ENCODE peak calls at places on chromosome 9, in five cellular contexts. E is prostate gland, R is lower leg skin, N is fibroblast of lung, G is GM13977. Q is an unnamed sample.
A peak's percentile ranks its signal among the peaks of the same experiment; 100 is the strongest.

GRCh38 chr9:4750021-4750673 is 9.1 kb upstream of the AK3 start:
- DNase-seq in N (peak; percentile 46), G (peak; percentile 40), E (no peak), R (no peak), Q (no peak)

GRCh38 chr9:134593286-134593685 is 48.3 kb upstream of the COL5A1 start:
- DNase-seq in E (no peak), G (no peak), N (no peak), R (peak; percentile 77), Q (no peak)

GRCh38 chr9:134968011-134968822 is 50.5 kb upstream of the FCN1 start:
- DNase-seq in R (peak; percentile 74), N (peak; percentile 40), E (no peak), G (no peak), Q (no peak)

GRCh38 chr9:135774794-135775525 is 73.0 kb downstream of the KCNT1 start:
- DNase-seq in E (no peak), R (no peak), G (no peak), N (no peak), Q (no peak)

GRCh38 chr9:12922209-12922914 is 147.5 kb downstream of the LURAP1L start:
- DNase-seq in G (no peak), R (no peak), E (no peak), N (no peak), Q (no peak)

GRCh38 chr9:107243757-107244156 is 39.3 kb upstream of the RAD23B start:
- DNase-seq in N (peak; percentile 94), E (peak; percentile 78), G (no peak), R (no peak), Q (no peak)

GRCh38 chr9:100341889-100342288 is 10.9 kb downstream of the TEX10 start:
- DNase-seq in E (no peak), R (no peak), N (no peak), G (no peak), Q (no peak)

GRCh38 chr9:65411336-65411735 is 126.3 kb upstream of the FOXD4L5 start:
- DNase-seq in R (no peak), N (no peak), E (no peak), G (no peak), Q (no peak)

GRCh38 chr9:4700932-4701331 is 21.6 kb downstream of the CDC37L1 start:
- DNase-seq in N (no peak), R (no peak), G (no peak), E (no peak), Q (no peak)

GRCh38 chr9:27645166-27645840 is 72.0 kb upstream of the C9orf72 start:
- DNase-seq in R (no peak), G (no peak), E (no peak), N (no peak), Q (no peak)

GRCh38 chr9:85064811-85065371 is 395.4 kb downstream of the NTRK2 start:
- DNase-seq in G (no peak), E (no peak), R (no peak), N (no peak), Q (no peak)

GRCh38 chr9:15104826-15105420 is 194.7 kb upstream of the FREM1 start:
- DNase-seq in G (peak; percentile 24), R (no peak), N (peak; percentile 23), E (peak; percentile 5), Q (no peak)

GRCh38 chr9:6703898-6704639 is 53.7 kb upstream of the KDM4C start:
- DNase-seq in G (peak; percentile 93), E (peak; percentile 62), R (peak; percentile 96), N (peak; percentile 79), Q (no peak)

GRCh38 chr9:36899406-36899805 is 134.7 kb downstream of the PAX5 start:
- DNase-seq in G (no peak), N (no peak), R (peak; percentile 67), E (no peak), Q (no peak)

GRCh38 chr9:135075234-135076142 is 12.0 kb upstream of the OLFM1 start:
- DNase-seq in E (peak; percentile 60), G (no peak), N (peak; percentile 15), R (peak; percentile 89), Q (peak; percentile 81)

GRCh38 chr9:34636791-34637355 is 714 bp downstream of the SIGMAR1 start:
- DNase-seq in E (no peak), G (no peak), R (no peak), N (no peak), Q (no peak)

GRCh38 chr9:69946800-69947437 is 96.7 kb upstream of the MAMDC2 start:
- DNase-seq in G (no peak), R (no peak), E (no peak), N (peak; percentile 91), Q (no peak)

GRCh38 chr9:35801328-35802128 is 10.1 kb downstream of the NPR2 start:
- DNase-seq in N (no peak), G (no peak), R (peak; percentile 48), E (no peak), Q (no peak)

GRCh38 chr9:14779566-14780022 is 57.1 kb upstream of the CER1 start:
- DNase-seq in E (no peak), R (no peak), G (no peak), N (no peak), Q (no peak)

GRCh38 chr9:110799396-110799795 is 130.8 kb downstream of the MUSK start:
- DNase-seq in N (no peak), E (no peak), G (no peak), R (no peak), Q (no peak)

DNA sequence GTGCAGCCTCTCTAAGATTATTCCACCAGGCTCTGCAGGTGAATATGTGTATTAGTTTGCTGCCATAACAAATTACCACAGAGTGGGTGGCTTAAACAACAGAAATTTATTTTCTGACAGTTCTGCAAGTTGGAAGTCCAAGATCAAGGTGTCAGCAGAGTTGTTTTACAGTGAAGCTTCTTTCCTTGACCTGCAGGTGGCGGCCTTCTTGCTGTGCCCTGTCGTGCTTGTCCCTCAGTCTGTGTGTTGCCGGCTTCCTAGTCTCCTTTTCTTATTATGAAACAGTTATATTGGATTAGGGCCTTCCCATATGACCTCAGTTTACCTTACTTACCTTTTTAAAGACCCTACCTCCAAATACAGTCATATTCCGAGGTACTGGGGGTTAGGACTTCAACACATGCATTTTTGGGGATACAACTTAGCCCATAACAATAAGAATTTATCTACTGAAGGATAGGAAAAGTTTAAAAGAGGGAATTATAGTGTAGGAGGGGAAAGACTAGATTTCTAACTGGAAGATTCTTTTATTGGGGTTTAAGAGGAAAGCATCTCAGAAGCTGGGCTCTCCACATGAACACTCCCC is 97.4 kb downstream of the OSTF1 start:
- DNase-seq in N (peak; percentile 20), G (peak; percentile 28), E (peak; percentile 13), R (no peak), Q (no peak)
- TF ChIP-seq CTCF in N (peak; percentile 30), G (peak; percentile 81), E (peak; percentile 12), R (no peak), Q (peak; percentile 58)

GRCh38 chr9:32069169-32069813 is 315.2 kb upstream of the ACO1 start:
- DNase-seq in E (no peak), R (no peak), G (no peak), N (no peak), Q (no peak)
- TF ChIP-seq CTCF in E (no peak), R (no peak), G (peak; percentile 41), N (no peak), Q (no peak)

DNA sequence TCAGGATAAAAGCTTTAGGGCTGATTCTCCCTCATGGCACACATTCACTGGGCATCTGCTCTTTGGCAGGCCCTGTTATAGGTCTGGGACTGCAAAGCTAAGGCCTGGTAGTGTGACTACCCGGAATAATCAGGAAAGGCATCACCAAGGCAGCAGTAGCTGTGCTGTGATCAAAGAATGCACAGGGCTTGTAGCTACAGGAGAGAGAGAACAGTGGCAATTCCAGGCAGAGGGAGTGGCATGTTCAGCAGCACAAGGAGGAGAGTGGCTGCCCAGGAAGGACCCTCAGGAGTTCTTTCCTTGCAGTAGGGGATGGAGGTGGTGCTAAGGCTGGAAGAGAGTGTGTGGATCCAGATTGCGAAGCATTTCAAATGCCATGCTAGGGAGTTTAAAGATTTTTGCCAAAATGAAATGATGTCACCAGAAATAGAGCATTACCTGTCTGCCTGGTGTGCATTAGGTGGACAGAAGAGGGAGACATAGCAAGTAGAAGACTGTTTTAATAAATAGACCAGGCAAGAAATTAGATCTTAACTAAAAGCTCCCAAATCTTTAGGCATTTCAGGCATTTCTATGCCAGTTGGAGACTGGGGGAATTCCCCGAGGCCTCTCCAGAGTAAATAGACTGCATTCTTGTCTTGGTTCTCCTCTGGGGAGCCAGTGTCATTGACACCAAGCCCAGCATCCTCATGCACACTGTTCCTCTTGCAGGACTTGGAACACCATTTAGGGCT is 69.1 kb downstream of the GPR21 start:
- DNase-seq in E (peak; percentile 36), G (no peak), N (peak; percentile 17), R (no peak), Q (no peak)
- TF ChIP-seq CTCF in E (peak; percentile 59), G (peak; percentile 43), N (peak; percentile 16), R (no peak), Q (peak; percentile 52)

DNA sequence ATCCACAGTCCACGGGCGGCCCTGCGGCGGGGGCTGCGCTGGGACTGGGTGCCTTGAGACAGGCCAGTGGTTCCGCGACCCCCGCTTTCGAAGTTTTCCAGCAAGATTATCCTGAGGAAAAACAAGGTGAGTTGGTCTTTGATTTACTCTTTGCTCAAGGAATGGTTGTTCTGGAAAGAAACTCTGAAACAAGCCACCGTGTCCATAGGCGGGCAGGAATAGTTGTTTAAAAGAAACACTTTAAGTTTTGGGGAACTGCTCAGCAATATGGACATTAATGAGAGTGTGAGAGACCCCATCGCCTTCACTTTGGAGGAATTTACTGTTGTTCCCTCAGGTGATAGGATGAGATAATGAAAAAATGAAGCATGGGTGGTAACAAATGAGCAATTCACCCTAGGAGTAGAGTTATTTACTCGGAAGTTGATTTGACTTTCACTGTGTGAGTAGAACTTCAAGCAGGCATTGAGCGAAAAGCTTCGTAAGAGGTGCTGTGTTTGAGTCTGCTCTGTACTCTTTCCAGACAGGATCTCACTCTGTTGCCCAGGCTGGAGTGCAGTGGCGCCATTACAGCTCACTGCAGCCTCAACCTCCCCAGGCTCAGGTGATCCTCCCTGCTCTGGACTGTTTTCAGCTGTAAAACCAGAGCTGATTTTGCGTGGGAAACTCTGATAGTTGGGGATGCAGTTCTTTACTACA is 1.1 kb downstream of the DMRTA1 start:
- DNase-seq in G (no peak), E (peak; percentile 21), R (no peak), N (peak; percentile 2), Q (no peak)
- TF ChIP-seq CTCF in G (no peak), E (no peak), R (no peak), N (no peak), Q (no peak)

DNA sequence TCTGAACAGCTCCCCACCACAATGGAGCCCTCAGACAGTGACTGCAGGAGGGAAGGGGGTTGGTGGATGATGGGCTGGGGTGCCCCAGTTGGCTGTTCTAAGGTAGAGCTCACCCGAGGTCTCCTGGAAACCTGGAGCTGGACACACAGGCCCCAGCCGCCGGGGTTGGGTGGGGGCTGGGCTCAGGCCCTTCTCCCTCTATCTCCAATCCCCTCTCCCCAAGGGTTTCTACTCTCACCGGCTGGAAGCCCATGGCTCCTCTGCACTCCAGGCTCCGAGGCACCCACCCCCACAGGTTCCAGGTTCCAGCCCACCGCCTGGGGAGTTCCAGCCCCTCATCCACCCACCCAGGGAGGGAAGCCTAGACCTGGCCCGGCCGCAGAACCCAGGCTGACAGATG is 766 bp downstream of the NR5A1 start:
- DNase-seq in E (no peak), N (no peak), G (no peak), R (no peak), Q (no peak)
- TF ChIP-seq CTCF in E (no peak), N (no peak), G (no peak), R (no peak), Q (no peak)

GRCh38 chr9:125126019-125126746 is 17.1 kb downstream of the SCAI start:
- DNase-seq in E (peak; percentile 19), G (peak; percentile 57), N (peak; percentile 100), R (peak; percentile 97), Q (no peak)
- TF ChIP-seq CTCF in E (no peak), G (no peak), N (no peak), R (no peak), Q (no peak)